ENCODE peak calls at places on chromosomes 13 and 19, in five cellular contexts. Y is K562, I is ovary, Q is mammary epithelial cell, S is cardiac muscle cell. H is an unnamed sample.

GRCh38 chr13:94020833-94021232 is 458.6 kb downstream of the DCT start:
- DNase-seq in S (no peak), Q (peak; percentile 54), I (no peak), Y (no peak), H (no peak)

GRCh38 chr13:27006519-27007161 is 165.0 kb downstream of the USP12 start:
- DNase-seq in S (peak; percentile 49), I (no peak), Q (peak; percentile 11), Y (no peak), H (no peak)

GRCh38 chr13:100280681-100281080 is 191.8 kb downstream of the PCCA start:
- DNase-seq in S (no peak), I (no peak), Y (no peak), Q (peak; percentile 69), H (peak; percentile 47)

GRCh38 chr19:48656840-48657474 is 11.0 kb upstream of the CA11 start:
- DNase-seq in S (no peak), I (no peak), Y (no peak), Q (peak; percentile 63), H (peak; percentile 83)

GRCh38 chr13:42129033-42129432 is 80.6 kb downstream of the DGKH start:
- DNase-seq in Q (no peak), I (no peak), S (no peak), Y (no peak), H (no peak)

GRCh38 chr19:39557791-39558622 is 18.0 kb upstream of the EID2 start:
- DNase-seq in S (peak; percentile 3), Q (no peak), I (no peak), Y (no peak), H (no peak)

GRCh38 chr13:63198076-63198475 is 1782.4 kb upstream of the PCDH20 start:
- DNase-seq in I (no peak), Y (no peak), Q (no peak), S (no peak), H (no peak)

GRCh38 chr13:95660981-95661581 is 15.9 kb upstream of the DNAJC3 start:
- DNase-seq in I (no peak), Q (peak; percentile 24), S (peak; percentile 74), Y (peak; percentile 28), H (no peak)

DNA sequence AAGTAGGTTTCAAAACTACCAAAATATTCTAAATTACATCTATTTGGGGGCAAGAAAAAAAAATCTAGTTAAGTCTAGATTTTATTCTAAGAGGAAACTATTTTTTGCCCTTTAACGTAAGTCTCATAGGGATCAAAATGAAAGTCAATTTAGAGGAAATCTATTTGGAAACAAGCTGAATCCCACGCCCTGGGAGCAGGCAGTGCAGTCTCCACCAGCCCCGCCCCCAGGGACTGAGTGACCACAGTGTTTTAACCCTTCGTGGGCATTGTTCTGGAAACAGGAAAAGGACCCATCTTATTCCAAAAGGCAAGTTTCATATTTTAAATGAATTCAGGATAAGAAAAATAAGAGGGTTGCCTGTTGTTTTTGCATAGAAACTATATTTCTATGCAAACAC is 209.7 kb downstream of the SPRY2 start:
- DNase-seq in Y (no peak), I (peak; percentile 40), Q (peak; percentile 12), S (peak; percentile 86), H (no peak)
- H3K27ac ChIP-seq in Y (no peak overlapping the region), I (no peak overlapping the region), Q (no peak overlapping the region), S (peak overlapping the region; percentile 71), H (no peak overlapping the region)

DNA sequence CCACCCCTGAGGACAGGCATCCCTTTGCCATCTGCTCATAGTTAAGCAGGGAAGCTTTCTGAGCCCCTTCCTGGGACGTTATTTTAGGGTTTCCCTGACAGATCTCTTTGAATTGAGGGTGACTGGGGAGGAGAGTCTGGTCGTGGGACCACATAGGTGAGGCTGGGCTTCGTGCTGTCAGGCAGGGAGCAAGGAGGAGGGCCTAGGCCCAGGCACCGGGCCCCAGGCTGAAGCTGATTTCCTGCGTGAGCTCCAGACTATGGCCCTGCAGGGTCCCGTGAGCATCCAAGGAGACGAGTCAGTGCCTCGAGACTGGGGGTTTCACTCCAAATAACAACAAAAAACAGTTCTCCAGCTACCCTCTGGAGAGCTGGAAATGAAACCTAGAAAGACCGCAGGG is 60.4 kb downstream of the MYO9B start:
- DNase-seq in Q (no peak), Y (no peak), S (no peak), I (no peak), H (no peak)
- TF ChIP-seq CTCF in Q (no peak), Y (no peak), S (no peak), I (no peak), H (no peak)

GRCh38 chr13:30800107-30800506 is 64.8 kb downstream of the ALOX5AP start:
- DNase-seq in Q (no peak), I (no peak), Y (no peak), S (no peak), H (no peak)

GRCh38 chr13:30796132-30796832 is 60.9 kb downstream of the ALOX5AP start:
- DNase-seq in Q (peak; percentile 80), I (no peak), Y (no peak), S (no peak), H (no peak)

GRCh38 chr13:30798776-30799625 is 63.7 kb downstream of the ALOX5AP start:
- DNase-seq in I (no peak), Y (no peak), S (no peak), Q (no peak), H (no peak)

GRCh38 chr13:30796833-30797601 is 61.7 kb downstream of the ALOX5AP start:
- DNase-seq in S (no peak), I (no peak), Q (peak; percentile 64), Y (no peak), H (peak; percentile 52)

GRCh38 chr13:30797847-30798246 is 62.5 kb downstream of the ALOX5AP start:
- DNase-seq in I (no peak), S (no peak), Y (no peak), Q (no peak), H (no peak)
- H3K4me1 ChIP-seq in I (peaks cover 2% of the 10 kb centered on the region), S (no peaks in the 10 kb centered on the region), Y (peaks cover 1% of the 10 kb centered on the region), Q (peaks cover 37% of the 10 kb centered on the region), H (peaks cover 15% of the 10 kb centered on the region)

GRCh38 chr13:112466132-112467025 is 90.2 kb downstream of the SPACA7 start:
- DNase-seq in Q (no peak), I (peak; percentile 9), Y (no peak), S (no peak), H (no peak)

GRCh38 chr13:112467236-112467635 is 91.1 kb downstream of the SPACA7 start:
- DNase-seq in I (no peak), S (no peak), Y (no peak), Q (no peak), H (no peak)

GRCh38 chr13:112465251-112466131 is 89.3 kb downstream of the SPACA7 start:
- DNase-seq in I (peak; percentile 7), Y (no peak), S (no peak), Q (no peak), H (no peak)

GRCh38 chr13:112468069-112468468 is 91.9 kb downstream of the SPACA7 start:
- DNase-seq in I (no peak), Q (no peak), S (no peak), Y (no peak), H (no peak)

DNA sequence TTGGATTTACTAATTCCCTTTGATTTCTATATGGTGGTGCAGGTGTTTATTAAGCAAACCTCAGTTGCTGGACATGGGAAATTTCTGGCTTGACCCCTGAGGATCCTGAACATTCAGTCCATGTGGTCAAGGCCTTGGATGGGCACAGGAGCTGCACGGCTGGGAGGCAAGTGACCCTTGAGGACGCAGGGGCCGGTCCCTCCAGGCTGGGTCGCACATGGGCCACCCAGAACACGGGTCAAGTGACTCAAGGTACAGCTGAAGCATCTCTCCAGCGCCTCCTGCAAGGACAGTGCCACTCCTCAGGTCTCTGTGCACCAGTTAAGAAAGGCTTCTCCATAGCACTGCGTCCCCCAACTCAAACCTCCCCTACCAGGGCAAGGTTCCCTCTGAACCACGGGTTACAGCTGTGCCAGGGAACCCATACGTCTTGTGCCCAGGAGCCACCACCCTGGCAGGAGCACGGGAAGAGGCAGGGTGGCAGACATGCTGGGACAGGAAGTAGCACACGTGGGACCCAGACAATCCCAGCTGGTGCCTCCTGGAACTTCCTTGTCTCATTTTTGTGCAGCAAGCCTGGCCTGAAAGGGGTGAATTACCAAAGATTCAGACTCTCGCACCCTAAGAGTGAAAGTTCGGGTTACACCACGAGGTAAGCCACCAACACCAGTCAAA is 93.1 kb downstream of the SPACA7 start:
- DNase-seq in Q (no peak), Y (no peak), I (peak; percentile 6), S (no peak), H (no peak)
- H3K27ac ChIP-seq in Q (no peak overlapping the region), Y (no peak overlapping the region), I (no peak overlapping the region), S (no peak overlapping the region), H (no peak overlapping the region)

DNA sequence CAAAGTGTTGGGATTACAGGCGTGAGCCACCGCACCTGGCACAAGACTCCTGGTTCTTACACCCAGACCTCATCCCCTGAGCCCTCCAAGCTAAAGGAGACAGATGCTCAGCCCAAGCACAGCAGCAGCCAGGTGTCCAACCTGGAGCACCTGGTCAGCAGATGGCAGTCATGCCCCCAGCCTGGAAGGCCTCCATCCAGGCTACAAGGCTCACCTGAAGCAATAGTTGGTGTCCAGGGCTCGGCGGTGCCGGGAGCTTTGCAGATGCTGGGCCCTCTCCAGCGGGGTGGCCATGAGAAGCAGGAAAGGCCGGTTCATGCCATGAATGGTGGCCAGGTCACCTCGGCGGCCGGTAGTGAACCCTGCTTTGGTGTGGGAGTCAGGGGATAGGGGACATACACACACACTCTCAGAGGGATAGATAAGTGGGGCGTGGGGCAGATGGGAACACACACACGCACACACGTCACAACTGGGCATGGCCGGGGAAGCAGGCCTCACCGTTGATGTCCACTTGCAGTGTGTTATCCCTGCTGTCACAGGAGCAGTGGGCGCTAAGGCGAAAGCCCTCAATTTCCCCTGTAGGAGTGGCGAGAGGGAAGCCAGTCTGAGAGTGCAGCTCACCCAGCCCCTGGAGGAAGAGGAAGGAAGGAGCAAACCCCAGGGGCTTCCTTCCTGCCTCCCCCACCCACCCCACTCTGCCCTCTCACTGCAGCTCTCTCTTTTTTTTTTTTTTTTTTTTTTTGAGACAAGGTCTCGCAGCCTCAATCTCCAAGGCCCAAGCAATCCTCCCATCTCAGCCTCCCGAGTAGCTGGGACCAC is 11.8 kb downstream of the TGFB1 start:
- DNase-seq in Y (no peak), S (no peak), Q (no peak), I (no peak), H (no peak)
- TF ChIP-seq CTCF in Y (no peak), S (no peak), Q (peak; percentile 38), I (no peak), H (peak; percentile 35)

GRCh38 chr13:40984670-40985366 is 34.3 kb downstream of the ELF1 start:
- DNase-seq in S (no peak), I (no peak), Y (no peak), Q (peak; percentile 23), H (no peak)

GRCh38 chr13:40987606-40988280 is 31.4 kb downstream of the ELF1 start:
- DNase-seq in Q (no peak), S (no peak), I (no peak), Y (no peak), H (no peak)

GRCh38 chr13:40986328-40986856 is 32.7 kb downstream of the ELF1 start:
- DNase-seq in Y (no peak), I (no peak), S (no peak), Q (no peak), H (no peak)

GRCh38 chr13:40983725-40984669 is 35.1 kb downstream of the ELF1 start:
- DNase-seq in S (no peak), Y (no peak), I (no peak), Q (no peak), H (no peak)

DNA sequence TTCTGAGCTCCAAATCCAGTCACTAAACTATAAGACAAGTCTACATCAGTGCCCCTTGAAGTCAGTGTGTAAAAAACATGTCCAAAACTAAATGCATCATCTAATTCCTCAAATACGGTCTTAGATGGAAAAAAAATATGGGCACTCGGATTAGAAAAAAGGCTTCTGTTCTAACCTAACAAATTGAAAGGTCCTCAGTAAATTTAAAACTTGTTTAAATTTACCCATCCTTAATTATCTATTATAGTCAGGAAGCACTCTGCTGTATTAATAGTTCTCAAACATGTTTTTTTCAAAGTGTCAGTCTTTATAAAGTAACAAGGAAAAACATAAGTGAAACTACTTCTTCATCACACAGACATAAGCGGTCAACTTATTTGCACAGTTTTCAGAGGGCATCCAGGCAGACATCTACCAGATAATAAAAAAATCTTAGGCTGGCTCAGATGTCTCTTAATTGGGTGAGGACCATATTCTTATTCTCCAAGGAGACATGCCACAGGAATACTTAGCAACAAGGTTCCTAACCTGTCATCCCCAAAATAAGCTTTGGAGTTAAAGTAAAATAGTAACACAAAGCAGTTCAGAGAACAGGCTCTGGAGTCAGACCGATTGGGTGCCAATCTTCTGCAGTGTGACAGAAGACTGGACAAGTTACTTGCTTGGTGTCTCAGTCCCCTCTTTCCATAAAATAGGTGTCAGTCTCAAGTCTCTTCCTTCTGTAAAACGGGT is 33.4 kb downstream of the ELF1 start:
- DNase-seq in I (no peak), Q (no peak), S (no peak), Y (no peak), H (no peak)
- H3K4me1 ChIP-seq in I (peaks cover 4% of the 10 kb centered on the region), Q (peaks cover 21% of the 10 kb centered on the region), S (peaks cover 12% of the 10 kb centered on the region), Y (no peaks in the 10 kb centered on the region), H (peaks cover 32% of the 10 kb centered on the region)

H was measured in foreskin keratinocyte.